ENCODE peak calls at places on chromosomes 16 and 17, in eight cellular contexts. One of them, this sample, is unnamed.

GRCh38 chr17:5785343-5785742 is 201.0 kb upstream of the NLRP1 start:
- DNase-seq in tibial artery: no peak
- DNase-seq in skeletal muscle cell: no peak
- DNase-seq in ascending aorta: no peak
- DNase-seq in SJSA1: peak
- DNase-seq in ovary: no peak
- DNase-seq in effector memory CD4-positive, alpha-beta T cell: no peak
- DNase-seq in body of pancreas: no peak
- DNase-seq in this sample: peak

GRCh38 chr17:77489239-77489897 is 348.6 kb downstream of the SEC14L1 start:
- DNase-seq in body of pancreas: no peak
- DNase-seq in skeletal muscle cell: no peak
- DNase-seq in ascending aorta: no peak
- DNase-seq in ovary: no peak
- DNase-seq in tibial artery: no peak
- DNase-seq in SJSA1: no peak
- DNase-seq in effector memory CD4-positive, alpha-beta T cell: no peak
- DNase-seq in this sample: no peak

GRCh38 chr16:17138801-17139200 is 332.0 kb downstream of the XYLT1 start:
- DNase-seq in tibial artery: no peak
- DNase-seq in body of pancreas: no peak
- DNase-seq in effector memory CD4-positive, alpha-beta T cell: no peak
- DNase-seq in ascending aorta: no peak
- DNase-seq in SJSA1: no peak
- DNase-seq in skeletal muscle cell: no peak
- DNase-seq in ovary: no peak
- DNase-seq in this sample: no peak

GRCh38 chr17:8141741-8142140 is 10.5 kb downstream of the PER1 start:
- DNase-seq in effector memory CD4-positive, alpha-beta T cell: no peak
- DNase-seq in body of pancreas: no peak
- DNase-seq in skeletal muscle cell: no peak
- DNase-seq in ascending aorta: no peak
- DNase-seq in SJSA1: no peak
- DNase-seq in ovary: peak
- DNase-seq in tibial artery: no peak
- DNase-seq in this sample: no peak

GRCh38 chr17:17783825-17784598 is 52.8 kb downstream of the SREBF1 start:
- DNase-seq in effector memory CD4-positive, alpha-beta T cell: no peak
- DNase-seq in skeletal muscle cell: peak
- DNase-seq in tibial artery: peak
- DNase-seq in ovary: peak
- DNase-seq in SJSA1: no peak
- DNase-seq in ascending aorta: no peak
- DNase-seq in body of pancreas: peak
- DNase-seq in this sample: peak

GRCh38 chr17:77865109-77865611 is 93.3 kb upstream of the TNRC6C start:
- DNase-seq in SJSA1: no peak
- DNase-seq in body of pancreas: no peak
- DNase-seq in ovary: no peak
- DNase-seq in tibial artery: no peak
- DNase-seq in effector memory CD4-positive, alpha-beta T cell: no peak
- DNase-seq in ascending aorta: no peak
- DNase-seq in skeletal muscle cell: no peak
- DNase-seq in this sample: no peak

GRCh38 chr16:25707982-25708583 is 16.3 kb downstream of the HS3ST4 start:
- DNase-seq in body of pancreas: peak
- DNase-seq in skeletal muscle cell: no peak
- DNase-seq in SJSA1: no peak
- DNase-seq in ascending aorta: no peak
- DNase-seq in tibial artery: no peak
- DNase-seq in effector memory CD4-positive, alpha-beta T cell: no peak
- DNase-seq in ovary: no peak
- DNase-seq in this sample: no peak

GRCh38 chr17:34234616-34235015 is 20.5 kb upstream of the CCL2 start:
- DNase-seq in skeletal muscle cell: no peak
- DNase-seq in tibial artery: no peak
- DNase-seq in SJSA1: no peak
- DNase-seq in ovary: no peak
- DNase-seq in body of pancreas: no peak
- DNase-seq in ascending aorta: no peak
- DNase-seq in effector memory CD4-positive, alpha-beta T cell: no peak
- DNase-seq in this sample: no peak

GRCh38 chr17:46167826-46168569 is 25.2 kb downstream of the KANSL1 start:
- DNase-seq in tibial artery: no peak
- DNase-seq in SJSA1: peak
- DNase-seq in ascending aorta: no peak
- DNase-seq in skeletal muscle cell: no peak
- DNase-seq in effector memory CD4-positive, alpha-beta T cell: no peak
- DNase-seq in body of pancreas: no peak
- DNase-seq in ovary: no peak
- DNase-seq in this sample: peak

GRCh38 chr17:12789976-12790805 is 893 bp downstream of the ARHGAP44 start:
- DNase-seq in skeletal muscle cell: no peak
- DNase-seq in ovary: peak
- DNase-seq in SJSA1: no peak
- DNase-seq in effector memory CD4-positive, alpha-beta T cell: no peak
- DNase-seq in tibial artery: no peak
- DNase-seq in ascending aorta: no peak
- DNase-seq in body of pancreas: peak
- DNase-seq in this sample: no peak

GRCh38 chr17:72390675-72391501 is 270.1 kb downstream of the SOX9 start:
- DNase-seq in body of pancreas: no peak
- DNase-seq in effector memory CD4-positive, alpha-beta T cell: no peak
- DNase-seq in ascending aorta: no peak
- DNase-seq in ovary: no peak
- DNase-seq in tibial artery: no peak
- DNase-seq in SJSA1: peak
- DNase-seq in skeletal muscle cell: no peak
- DNase-seq in this sample: peak

GRCh38 chr17:21313320-21313719 is 28.8 kb downstream of the MAP2K3 start:
- DNase-seq in SJSA1: no peak
- DNase-seq in ovary: no peak
- DNase-seq in effector memory CD4-positive, alpha-beta T cell: no peak
- DNase-seq in body of pancreas: no peak
- DNase-seq in skeletal muscle cell: no peak
- DNase-seq in tibial artery: no peak
- DNase-seq in ascending aorta: no peak
- DNase-seq in this sample: no peak

GRCh38 chr17:21318439-21318838 is 33.9 kb downstream of the MAP2K3 start:
- DNase-seq in ovary: peak
- DNase-seq in effector memory CD4-positive, alpha-beta T cell: no peak
- DNase-seq in ascending aorta: no peak
- DNase-seq in skeletal muscle cell: no peak
- DNase-seq in SJSA1: no peak
- DNase-seq in body of pancreas: no peak
- DNase-seq in tibial artery: no peak
- DNase-seq in this sample: no peak
- H3K4me3 ChIP-seq in ovary: no peak
- H3K4me3 ChIP-seq in effector memory CD4-positive, alpha-beta T cell: no peak
- H3K4me3 ChIP-seq in ascending aorta: no peak
- H3K4me3 ChIP-seq in skeletal muscle cell: no peak
- H3K4me3 ChIP-seq in SJSA1: no peak
- H3K4me3 ChIP-seq in body of pancreas: no peak
- H3K4me3 ChIP-seq in tibial artery: no peak
- H3K4me3 ChIP-seq in this sample: no peak

GRCh38 chr17:48054238-48055185 is 6.4 kb downstream of the NFE2L1 start:
- DNase-seq in ovary: peak
- DNase-seq in effector memory CD4-positive, alpha-beta T cell: no peak
- DNase-seq in ascending aorta: no peak
- DNase-seq in SJSA1: no peak
- DNase-seq in skeletal muscle cell: peak
- DNase-seq in body of pancreas: peak
- DNase-seq in tibial artery: peak
- DNase-seq in this sample: peak

GRCh38 chr17:48053758-48054237 is 5.6 kb downstream of the NFE2L1 start:
- DNase-seq in skeletal muscle cell: no peak
- DNase-seq in ovary: no peak
- DNase-seq in effector memory CD4-positive, alpha-beta T cell: no peak
- DNase-seq in body of pancreas: no peak
- DNase-seq in tibial artery: no peak
- DNase-seq in ascending aorta: no peak
- DNase-seq in SJSA1: no peak
- DNase-seq in this sample: no peak

GRCh38 chr17:48056246-48056745 is 8.1 kb downstream of the NFE2L1 start:
- DNase-seq in tibial artery: no peak
- DNase-seq in SJSA1: no peak
- DNase-seq in ascending aorta: no peak
- DNase-seq in skeletal muscle cell: no peak
- DNase-seq in ovary: no peak
- DNase-seq in body of pancreas: no peak
- DNase-seq in effector memory CD4-positive, alpha-beta T cell: no peak
- DNase-seq in this sample: no peak

GRCh38 chr17:48056879-48057278 is 8.7 kb downstream of the NFE2L1 start:
- DNase-seq in ovary: no peak
- DNase-seq in skeletal muscle cell: no peak
- DNase-seq in tibial artery: no peak
- DNase-seq in effector memory CD4-positive, alpha-beta T cell: no peak
- DNase-seq in SJSA1: no peak
- DNase-seq in ascending aorta: no peak
- DNase-seq in body of pancreas: no peak
- DNase-seq in this sample: no peak

DNA sequence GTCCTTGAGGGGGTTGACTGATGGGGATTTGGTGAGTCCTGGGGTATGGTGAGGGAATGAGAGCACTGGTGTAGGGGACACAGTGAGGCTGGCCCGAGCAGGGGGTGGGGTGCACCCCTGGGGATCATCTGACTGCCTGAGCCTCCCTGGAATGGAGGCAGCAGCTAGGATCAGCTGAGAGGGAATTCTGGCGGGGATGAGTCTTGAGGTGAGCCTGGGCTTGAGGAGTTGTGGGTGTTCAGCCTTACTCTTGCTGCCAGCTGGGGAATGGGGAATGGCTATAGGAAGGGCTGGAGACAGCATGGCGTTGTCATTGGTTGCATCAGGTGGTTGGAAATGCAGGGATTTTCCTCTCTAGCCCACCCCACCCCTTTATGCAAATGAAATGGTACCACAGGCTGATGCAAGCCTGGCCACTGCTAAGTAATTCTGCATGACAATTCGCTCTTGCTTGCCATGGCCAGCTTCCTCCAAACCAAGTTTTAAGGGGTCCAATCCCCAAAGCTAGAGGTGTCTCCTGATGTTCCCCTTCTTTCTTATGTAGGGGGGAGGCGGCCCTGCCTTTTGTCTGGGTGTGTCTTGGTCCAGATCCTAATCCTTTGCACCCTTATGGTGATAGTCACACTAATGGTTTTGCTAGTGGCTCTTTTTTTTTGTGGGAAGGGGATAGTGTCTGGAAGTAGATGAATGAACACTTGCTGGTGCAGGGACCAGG is 7.5 kb downstream of the NFE2L1 start:
- DNase-seq in tibial artery: no peak
- DNase-seq in ovary: no peak
- DNase-seq in skeletal muscle cell: peak
- DNase-seq in SJSA1: no peak
- DNase-seq in effector memory CD4-positive, alpha-beta T cell: no peak
- DNase-seq in ascending aorta: no peak
- DNase-seq in body of pancreas: no peak
- DNase-seq in this sample: peak
- H3K4me3 ChIP-seq in tibial artery: no peak
- H3K4me3 ChIP-seq in ovary: no peak
- H3K4me3 ChIP-seq in skeletal muscle cell: peak
- H3K4me3 ChIP-seq in SJSA1: no peak
- H3K4me3 ChIP-seq in effector memory CD4-positive, alpha-beta T cell: no peak
- H3K4me3 ChIP-seq in ascending aorta: no peak
- H3K4me3 ChIP-seq in body of pancreas: no peak
- H3K4me3 ChIP-seq in this sample: no peak

DNA sequence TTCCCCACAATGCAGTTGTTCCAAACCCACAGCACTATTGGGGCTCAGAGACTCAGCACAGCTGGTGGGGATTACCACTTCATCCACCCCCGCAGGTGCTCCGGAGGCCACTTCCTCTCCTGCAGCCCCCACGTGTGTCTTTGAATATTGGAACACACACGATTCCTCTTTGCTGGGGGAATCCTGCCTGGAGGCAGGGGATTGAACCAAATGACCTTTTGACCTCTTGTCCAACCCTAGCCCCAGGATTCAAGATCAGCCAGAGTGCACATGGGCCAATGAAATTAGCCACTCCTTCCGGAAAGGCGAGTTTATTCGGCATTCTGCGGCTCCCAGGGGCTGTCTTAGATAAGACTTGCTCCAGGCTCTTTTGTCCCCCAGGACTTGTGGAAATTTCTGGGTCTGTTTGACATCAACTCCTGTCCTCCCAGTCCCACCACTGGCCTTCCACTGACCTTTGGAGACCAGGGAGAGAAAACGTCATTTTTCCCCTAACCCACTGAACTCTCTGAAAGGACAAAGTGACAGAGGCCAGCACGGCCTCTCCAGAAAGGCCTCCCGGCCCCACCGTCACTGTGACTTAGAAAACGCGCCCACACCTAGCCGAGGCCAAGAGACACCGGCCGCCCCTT is 350.3 kb downstream of the FOXL1 start:
- DNase-seq in effector memory CD4-positive, alpha-beta T cell: no peak
- DNase-seq in tibial artery: no peak
- DNase-seq in skeletal muscle cell: no peak
- DNase-seq in ovary: no peak
- DNase-seq in ascending aorta: no peak
- DNase-seq in body of pancreas: no peak
- DNase-seq in SJSA1: no peak
- DNase-seq in this sample: no peak
- H3K4me3 ChIP-seq in effector memory CD4-positive, alpha-beta T cell: no peak
- H3K4me3 ChIP-seq in tibial artery: no peak
- H3K4me3 ChIP-seq in skeletal muscle cell: no peak
- H3K4me3 ChIP-seq in ovary: no peak
- H3K4me3 ChIP-seq in ascending aorta: peak
- H3K4me3 ChIP-seq in body of pancreas: no peak
- H3K4me3 ChIP-seq in SJSA1: no peak
- H3K4me3 ChIP-seq in this sample: no peak

DNA sequence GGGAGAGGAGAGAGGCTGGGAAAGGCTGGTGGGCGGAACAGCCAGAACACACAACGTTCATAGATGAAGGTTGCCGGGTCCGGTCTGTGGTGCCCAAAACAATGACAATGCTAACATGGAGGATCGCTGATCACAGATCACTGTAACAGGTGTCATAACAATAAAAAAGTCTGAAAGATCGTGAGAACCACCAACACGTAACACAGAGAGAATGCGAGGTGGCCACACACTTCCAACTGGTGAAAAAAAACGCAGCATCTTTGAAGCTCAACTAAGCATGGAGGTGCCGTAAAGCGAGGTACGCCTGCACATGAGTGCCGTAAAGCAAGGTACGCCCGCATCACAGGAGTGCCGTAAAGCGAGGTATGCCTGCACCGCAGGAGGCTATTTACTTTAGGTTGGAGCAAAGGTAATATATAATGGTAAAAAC is 42.3 kb downstream of the ABR start:
- DNase-seq in ovary: no peak
- DNase-seq in tibial artery: no peak
- DNase-seq in ascending aorta: no peak
- DNase-seq in effector memory CD4-positive, alpha-beta T cell: peak
- DNase-seq in skeletal muscle cell: no peak
- DNase-seq in body of pancreas: no peak
- DNase-seq in SJSA1: no peak
- DNase-seq in this sample: peak
- H3K4me3 ChIP-seq in ovary: no peak
- H3K4me3 ChIP-seq in tibial artery: no peak
- H3K4me3 ChIP-seq in ascending aorta: no peak
- H3K4me3 ChIP-seq in effector memory CD4-positive, alpha-beta T cell: no peak
- H3K4me3 ChIP-seq in skeletal muscle cell: no peak
- H3K4me3 ChIP-seq in body of pancreas: no peak
- H3K4me3 ChIP-seq in SJSA1: no peak
- H3K4me3 ChIP-seq in this sample: no peak

GRCh38 chr17:29278692-29279091 is 15.3 kb downstream of the NUFIP2 start:
- DNase-seq in body of pancreas: no peak
- DNase-seq in effector memory CD4-positive, alpha-beta T cell: no peak
- DNase-seq in tibial artery: no peak
- DNase-seq in SJSA1: no peak
- DNase-seq in ovary: no peak
- DNase-seq in skeletal muscle cell: no peak
- DNase-seq in ascending aorta: no peak
- DNase-seq in this sample: no peak
- H3K4me3 ChIP-seq in body of pancreas: no peak
- H3K4me3 ChIP-seq in effector memory CD4-positive, alpha-beta T cell: no peak
- H3K4me3 ChIP-seq in tibial artery: no peak
- H3K4me3 ChIP-seq in SJSA1: no peak
- H3K4me3 ChIP-seq in ovary: no peak
- H3K4me3 ChIP-seq in skeletal muscle cell: no peak
- H3K4me3 ChIP-seq in ascending aorta: no peak
- H3K4me3 ChIP-seq in this sample: no peak